ENCODE peak calls at places on chromosomes 7 and 10, in eight cellular contexts. D is amniotic stem cell; F is stimulated activated CD8-positive, alpha-beta memory T cell treated with anti-CD3 and anti-CD28 coated beads, Interleukin-15, amount 100 ng/mL, for 1 hour; E is CD8-positive, alpha-beta memory T cell; X is amygdala; Q is astrocyte of the cerebellum; A is CD4-positive, alpha-beta memory T cell; H is psoas muscle. R is an unnamed sample.

GRCh38 chr7:30238721-30239441 is 45.5 kb upstream of the ZNRF2 start:
- DNase-seq in D (no peak), F (no peak), E (no peak), X (no peak), Q (peak; percentile 22), A (no peak), H (peak; percentile 60), R (no peak)

GRCh38 chr7:5388905-5389433 is 34.7 kb downstream of the TNRC18 start:
- DNase-seq in D (no peak), F (no peak), E (no peak), X (no peak), Q (no peak), A (no peak), H (no peak), R (no peak)

GRCh38 chr7:131633342-131633843 is 77.0 kb upstream of the PODXL start:
- DNase-seq in D (no peak), F (no peak), E (no peak), X (no peak), Q (peak; percentile 28), A (no peak), H (no peak), R (no peak)

GRCh38 chr7:43141091-43141490 is 28.6 kb downstream of the HECW1 start:
- DNase-seq in D (no peak), F (no peak), E (no peak), X (no peak), Q (peak; percentile 57), A (no peak), H (no peak), R (no peak)

GRCh38 chr7:128783143-128783799 is 7.7 kb upstream of the OPN1SW start:
- DNase-seq in D (peak; percentile 21), F (no peak), E (no peak), X (peak; percentile 38), Q (peak; percentile 43), A (no peak), H (peak; percentile 77), R (peak; percentile 53)

GRCh38 chr7:128453836-128454804 is 1.6 kb upstream of the HILPDA start:
- DNase-seq in D (no peak), F (no peak), E (no peak), X (peak; percentile 63), Q (peak; percentile 91), A (no peak), H (peak; percentile 87), R (peak; percentile 60)

GRCh38 chr7:79298145-79298760 is 155.2 kb downstream of the MAGI2 start:
- DNase-seq in D (peak; percentile 52), F (no peak), E (no peak), X (no peak), Q (peak; percentile 58), A (no peak), H (no peak), R (no peak)

GRCh38 chr7:156684251-156684650 is 43.7 kb downstream of the RNF32 start:
- DNase-seq in D (no peak), F (no peak), E (no peak), X (no peak), Q (no peak), A (no peak), H (no peak), R (no peak)

GRCh38 chr10:112525215-112525614 is 78.2 kb downstream of the VTI1A start:
- DNase-seq in D (no peak), F (no peak), E (no peak), X (no peak), Q (no peak), A (no peak), H (no peak), R (no peak)

GRCh38 chr10:77085344-77085743 is 552.3 kb downstream of the KCNMA1 start:
- DNase-seq in D (no peak), F (no peak), E (no peak), X (no peak), Q (no peak), A (no peak), H (no peak), R (no peak)

GRCh38 chr10:17292375-17292774 is 64.3 kb downstream of the VIM start:
- DNase-seq in D (no peak), F (no peak), E (no peak), X (no peak), Q (no peak), A (no peak), H (no peak), R (no peak)